ENCODE peak calls at places on chromosomes 16 and 17, in eight cellular contexts. D is H9, A is neuronal stem cell, L is AG08396, F is K562, V is NCI-H1417, U is NCI-H82, B is AML-193. Y is an unnamed sample.

GRCh38 chr17:39757176-39757662 is 19.5 kb downstream of the GRB7 start:
- DNase-seq in D (no peak), A (no peak), L (no peak), F (no peak), V (no peak), U (no peak), B (no peak), Y (no peak)

GRCh38 chr16:4319454-4319853 is 3.6 kb downstream of the GLIS2 start:
- DNase-seq in D (no peak), A (no peak), L (no peak), F (no peak), V (no peak), U (no peak), B (no peak), Y (no peak)

GRCh38 chr16:54374136-54374535 is 87.5 kb upstream of the IRX3 start:
- DNase-seq in D (no peak), A (peak), L (no peak), F (no peak), V (no peak), U (no peak), B (no peak), Y (no peak)

GRCh38 chr17:4017377-4017776 is 53.1 kb upstream of the ATP2A3 start:
- DNase-seq in D (no peak), A (no peak), L (no peak), F (peak), V (no peak), U (peak), B (no peak), Y (no peak)

GRCh38 chr17:62790554-62790953 is 17.6 kb downstream of the MARCHF10 start:
- DNase-seq in D (no peak), A (no peak), L (peak), F (no peak), V (peak), U (no peak), B (no peak), Y (no peak)

GRCh38 chr16:177394-177822 is 928 bp downstream of the HBA1 start:
- DNase-seq in D (no peak), A (no peak), L (no peak), F (no peak), V (peak), U (peak), B (peak), Y (no peak)

GRCh38 chr16:73170587-73170986 is 122.7 kb upstream of the ZFHX3 start:
- DNase-seq in D (no peak), A (no peak), L (no peak), F (no peak), V (peak), U (no peak), B (no peak), Y (no peak)

GRCh38 chr17:83182620-83183063 is 103.2 kb downstream of the METRNL start:
- DNase-seq in D (peak), A (no peak), L (no peak), F (no peak), V (no peak), U (no peak), B (no peak), Y (no peak)

GRCh38 chr16:78249056-78249455 is 149.6 kb downstream of the WWOX start:
- DNase-seq in D (peak), A (no peak), L (no peak), F (no peak), V (no peak), U (peak), B (no peak), Y (no peak)